ENCODE peak calls at places on chromosome 21, in eight cellular contexts. One of them, this sample, is unnamed.

GRCh38 chr21:24290151-24290833 is 1317.0 kb downstream of the MRPL39 start:
- DNase-seq in A549: no peak
- DNase-seq in fibroblast of lung: no peak
- DNase-seq in dorsolateral prefrontal cortex: no peak
- DNase-seq in testis: no peak
- DNase-seq in kidney epithelial cell: no peak
- DNase-seq in progenitor cell of endocrine pancreas: no peak
- DNase-seq in neural crest cell: no peak
- DNase-seq in this sample: no peak

GRCh38 chr21:34020005-34020847 is 53.2 kb upstream of the MRPS6 start:
- DNase-seq in A549: peak
- DNase-seq in fibroblast of lung: peak
- DNase-seq in dorsolateral prefrontal cortex: no peak
- DNase-seq in testis: no peak
- DNase-seq in kidney epithelial cell: no peak
- DNase-seq in progenitor cell of endocrine pancreas: no peak
- DNase-seq in neural crest cell: no peak
- DNase-seq in this sample: no peak

GRCh38 chr21:33789697-33790096 is 125.9 kb downstream of the ATP5PO start:
- DNase-seq in A549: no peak
- DNase-seq in fibroblast of lung: peak
- DNase-seq in dorsolateral prefrontal cortex: no peak
- DNase-seq in testis: no peak
- DNase-seq in kidney epithelial cell: no peak
- DNase-seq in progenitor cell of endocrine pancreas: no peak
- DNase-seq in neural crest cell: no peak
- DNase-seq in this sample: no peak

GRCh38 chr21:21715286-21715969 is 717.2 kb downstream of the NCAM2 start:
- DNase-seq in A549: no peak
- DNase-seq in fibroblast of lung: peak
- DNase-seq in dorsolateral prefrontal cortex: no peak
- DNase-seq in testis: no peak
- DNase-seq in kidney epithelial cell: peak
- DNase-seq in progenitor cell of endocrine pancreas: no peak
- DNase-seq in neural crest cell: no peak
- DNase-seq in this sample: no peak

GRCh38 chr21:39610705-39611104 is 2.0 kb upstream of the B3GALT5 start:
- DNase-seq in A549: peak
- DNase-seq in fibroblast of lung: no peak
- DNase-seq in dorsolateral prefrontal cortex: no peak
- DNase-seq in testis: no peak
- DNase-seq in kidney epithelial cell: no peak
- DNase-seq in progenitor cell of endocrine pancreas: no peak
- DNase-seq in neural crest cell: no peak
- DNase-seq in this sample: no peak

GRCh38 chr21:27586986-27587385 is 620.1 kb upstream of the ADAMTS5 start:
- DNase-seq in A549: no peak
- DNase-seq in fibroblast of lung: no peak
- DNase-seq in dorsolateral prefrontal cortex: no peak
- DNase-seq in testis: no peak
- DNase-seq in kidney epithelial cell: no peak
- DNase-seq in progenitor cell of endocrine pancreas: no peak
- DNase-seq in neural crest cell: no peak
- DNase-seq in this sample: no peak

GRCh38 chr21:33419538-33420123 is 16.4 kb downstream of the IFNGR2 start:
- DNase-seq in A549: peak
- DNase-seq in fibroblast of lung: peak
- DNase-seq in dorsolateral prefrontal cortex: no peak
- DNase-seq in testis: no peak
- DNase-seq in kidney epithelial cell: no peak
- DNase-seq in progenitor cell of endocrine pancreas: no peak
- DNase-seq in neural crest cell: no peak
- DNase-seq in this sample: no peak

GRCh38 chr21:35882791-35883240 is 177.5 kb downstream of the SETD4 start:
- DNase-seq in A549: no peak
- DNase-seq in fibroblast of lung: peak
- DNase-seq in dorsolateral prefrontal cortex: no peak
- DNase-seq in testis: peak
- DNase-seq in kidney epithelial cell: peak
- DNase-seq in progenitor cell of endocrine pancreas: no peak
- DNase-seq in neural crest cell: no peak
- DNase-seq in this sample: no peak

GRCh38 chr21:36859744-36860501 is 106.5 kb downstream of the HLCS start:
- DNase-seq in A549: peak
- DNase-seq in fibroblast of lung: peak
- DNase-seq in dorsolateral prefrontal cortex: no peak
- DNase-seq in testis: peak
- DNase-seq in kidney epithelial cell: no peak
- DNase-seq in progenitor cell of endocrine pancreas: no peak
- DNase-seq in neural crest cell: no peak
- DNase-seq in this sample: no peak

GRCh38 chr21:26112127-26112742 is 58.3 kb downstream of the APP start:
- DNase-seq in A549: no peak
- DNase-seq in fibroblast of lung: no peak
- DNase-seq in dorsolateral prefrontal cortex: no peak
- DNase-seq in testis: no peak
- DNase-seq in kidney epithelial cell: no peak
- DNase-seq in progenitor cell of endocrine pancreas: no peak
- DNase-seq in neural crest cell: no peak
- DNase-seq in this sample: no peak

DNA sequence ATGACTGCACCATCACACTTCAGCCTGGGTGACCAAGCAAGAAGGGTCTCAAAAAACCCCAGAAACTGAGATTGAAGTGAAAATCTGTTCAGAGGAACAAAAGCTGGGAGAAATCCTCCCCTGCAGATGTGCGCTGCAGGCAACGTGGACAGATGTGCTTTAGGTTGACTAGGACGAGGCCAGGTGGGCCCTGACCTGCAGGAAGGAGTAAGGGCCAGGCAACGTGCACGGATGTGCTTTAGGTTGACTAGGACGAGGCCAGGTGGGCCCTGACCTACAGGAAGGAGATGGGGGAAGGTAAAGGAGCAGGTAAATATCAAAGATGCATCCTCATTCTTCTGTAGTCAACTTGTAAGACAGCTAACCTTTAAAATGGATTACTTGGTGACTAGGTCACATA is 2.5 kb upstream of the KRTAP12-1 start:
- DNase-seq in A549: no peak
- DNase-seq in fibroblast of lung: no peak
- DNase-seq in dorsolateral prefrontal cortex: no peak
- DNase-seq in testis: no peak
- DNase-seq in kidney epithelial cell: no peak
- DNase-seq in progenitor cell of endocrine pancreas: no peak
- DNase-seq in neural crest cell: no peak
- DNase-seq in this sample: no peak
- TF ChIP-seq CTCF in A549: no peak
- TF ChIP-seq CTCF in fibroblast of lung: no peak
- TF ChIP-seq CTCF in dorsolateral prefrontal cortex: no peak
- TF ChIP-seq CTCF in testis: no peak
- TF ChIP-seq CTCF in kidney epithelial cell: no peak
- TF ChIP-seq CTCF in progenitor cell of endocrine pancreas: no peak
- TF ChIP-seq CTCF in neural crest cell: no peak
- TF ChIP-seq CTCF in this sample: no peak

GRCh38 chr21:41668686-41669532 is 97.9 kb downstream of the RIPK4 start:
- DNase-seq in A549: no peak
- DNase-seq in fibroblast of lung: no peak
- DNase-seq in dorsolateral prefrontal cortex: no peak
- DNase-seq in testis: no peak
- DNase-seq in kidney epithelial cell: no peak
- DNase-seq in progenitor cell of endocrine pancreas: no peak
- DNase-seq in neural crest cell: no peak
- DNase-seq in this sample: no peak

GRCh38 chr21:41670056-41670805 is 96.6 kb downstream of the RIPK4 start:
- DNase-seq in A549: no peak
- DNase-seq in fibroblast of lung: no peak
- DNase-seq in dorsolateral prefrontal cortex: no peak
- DNase-seq in testis: no peak
- DNase-seq in kidney epithelial cell: no peak
- DNase-seq in progenitor cell of endocrine pancreas: no peak
- DNase-seq in neural crest cell: no peak
- DNase-seq in this sample: no peak

GRCh38 chr21:41668051-41668541 is 98.8 kb downstream of the RIPK4 start:
- DNase-seq in A549: no peak
- DNase-seq in fibroblast of lung: no peak
- DNase-seq in dorsolateral prefrontal cortex: no peak
- DNase-seq in testis: no peak
- DNase-seq in kidney epithelial cell: no peak
- DNase-seq in progenitor cell of endocrine pancreas: no peak
- DNase-seq in neural crest cell: no peak
- DNase-seq in this sample: no peak

GRCh38 chr21:41671212-41671762 is 95.6 kb downstream of the RIPK4 start:
- DNase-seq in A549: no peak
- DNase-seq in fibroblast of lung: no peak
- DNase-seq in dorsolateral prefrontal cortex: no peak
- DNase-seq in testis: no peak
- DNase-seq in kidney epithelial cell: no peak
- DNase-seq in progenitor cell of endocrine pancreas: no peak
- DNase-seq in neural crest cell: no peak
- DNase-seq in this sample: no peak

DNA sequence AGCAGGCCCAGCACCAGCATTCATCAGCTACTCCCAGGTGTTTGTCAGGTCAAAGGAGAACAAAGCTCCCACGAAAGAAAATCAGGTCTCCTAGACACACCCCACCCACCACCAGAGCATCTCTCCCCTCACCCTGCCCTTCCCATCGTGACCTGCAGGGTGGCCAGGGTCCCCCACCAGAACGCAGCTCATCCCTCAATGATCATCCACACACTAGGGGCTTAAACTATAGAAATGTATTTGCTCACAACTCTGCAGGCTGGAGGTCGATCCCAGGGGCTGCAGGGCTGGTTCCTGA is 97.4 kb downstream of the RIPK4 start:
- DNase-seq in A549: no peak
- DNase-seq in fibroblast of lung: no peak
- DNase-seq in dorsolateral prefrontal cortex: no peak
- DNase-seq in testis: no peak
- DNase-seq in kidney epithelial cell: no peak
- DNase-seq in progenitor cell of endocrine pancreas: no peak
- DNase-seq in neural crest cell: no peak
- DNase-seq in this sample: no peak
- TF ChIP-seq CTCF in A549: no peak
- TF ChIP-seq CTCF in fibroblast of lung: no peak
- TF ChIP-seq CTCF in dorsolateral prefrontal cortex: no peak
- TF ChIP-seq CTCF in testis: no peak
- TF ChIP-seq CTCF in kidney epithelial cell: no peak
- TF ChIP-seq CTCF in progenitor cell of endocrine pancreas: no peak
- TF ChIP-seq CTCF in neural crest cell: no peak
- TF ChIP-seq CTCF in this sample: no peak

GRCh38 chr21:44286086-44286715 is 525 bp downstream of the AIRE start:
- DNase-seq in A549: no peak
- DNase-seq in fibroblast of lung: no peak
- DNase-seq in dorsolateral prefrontal cortex: no peak
- DNase-seq in testis: no peak
- DNase-seq in kidney epithelial cell: no peak
- DNase-seq in progenitor cell of endocrine pancreas: no peak
- DNase-seq in neural crest cell: no peak
- DNase-seq in this sample: no peak

GRCh38 chr21:44286716-44287632 is 1.3 kb downstream of the AIRE start:
- DNase-seq in A549: no peak
- DNase-seq in fibroblast of lung: no peak
- DNase-seq in dorsolateral prefrontal cortex: no peak
- DNase-seq in testis: no peak
- DNase-seq in kidney epithelial cell: no peak
- DNase-seq in progenitor cell of endocrine pancreas: no peak
- DNase-seq in neural crest cell: no peak
- DNase-seq in this sample: no peak

GRCh38 chr21:44285547-44285992 is at the start of gene AIRE:
- DNase-seq in A549: no peak
- DNase-seq in fibroblast of lung: no peak
- DNase-seq in dorsolateral prefrontal cortex: no peak
- DNase-seq in testis: no peak
- DNase-seq in kidney epithelial cell: no peak
- DNase-seq in progenitor cell of endocrine pancreas: no peak
- DNase-seq in neural crest cell: no peak
- DNase-seq in this sample: no peak

GRCh38 chr21:44283953-44284352 is 1.7 kb upstream of the AIRE start:
- DNase-seq in A549: no peak
- DNase-seq in fibroblast of lung: no peak
- DNase-seq in dorsolateral prefrontal cortex: no peak
- DNase-seq in testis: no peak
- DNase-seq in kidney epithelial cell: no peak
- DNase-seq in progenitor cell of endocrine pancreas: no peak
- DNase-seq in neural crest cell: no peak
- DNase-seq in this sample: no peak

DNA sequence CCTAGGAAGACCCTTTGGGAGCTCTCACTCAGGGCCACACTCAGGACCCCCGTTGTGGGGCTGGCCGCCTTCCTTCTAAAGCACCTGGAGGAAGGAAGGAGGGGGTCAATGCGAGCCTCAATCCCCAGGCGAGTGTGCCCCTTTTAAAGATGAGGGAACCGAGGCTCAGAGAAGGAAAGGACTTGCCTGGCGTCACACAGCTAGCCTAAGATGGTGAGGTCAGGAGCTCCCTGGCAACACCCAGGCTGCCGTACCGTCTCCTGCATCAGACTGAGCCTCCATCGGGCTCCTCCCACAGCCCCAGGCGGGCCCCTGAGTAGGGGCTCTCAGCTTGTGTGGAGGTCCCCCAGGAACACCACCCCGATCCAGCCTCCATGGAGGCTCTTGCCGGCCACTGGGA is 574 bp upstream of the AIRE start:
- DNase-seq in A549: no peak
- DNase-seq in fibroblast of lung: no peak
- DNase-seq in dorsolateral prefrontal cortex: no peak
- DNase-seq in testis: no peak
- DNase-seq in kidney epithelial cell: no peak
- DNase-seq in progenitor cell of endocrine pancreas: no peak
- DNase-seq in neural crest cell: no peak
- DNase-seq in this sample: no peak
- TF ChIP-seq CTCF in A549: no peak
- TF ChIP-seq CTCF in fibroblast of lung: no peak
- TF ChIP-seq CTCF in dorsolateral prefrontal cortex: no peak
- TF ChIP-seq CTCF in testis: no peak
- TF ChIP-seq CTCF in kidney epithelial cell: no peak
- TF ChIP-seq CTCF in progenitor cell of endocrine pancreas: no peak
- TF ChIP-seq CTCF in neural crest cell: no peak
- TF ChIP-seq CTCF in this sample: no peak

GRCh38 chr21:41653944-41654625 is 112.8 kb downstream of the RIPK4 start:
- DNase-seq in A549: no peak
- DNase-seq in fibroblast of lung: peak
- DNase-seq in dorsolateral prefrontal cortex: no peak
- DNase-seq in testis: no peak
- DNase-seq in kidney epithelial cell: no peak
- DNase-seq in progenitor cell of endocrine pancreas: no peak
- DNase-seq in neural crest cell: no peak
- DNase-seq in this sample: no peak

GRCh38 chr21:41651396-41651795 is 115.5 kb downstream of the RIPK4 start:
- DNase-seq in A549: no peak
- DNase-seq in fibroblast of lung: no peak
- DNase-seq in dorsolateral prefrontal cortex: no peak
- DNase-seq in testis: no peak
- DNase-seq in kidney epithelial cell: no peak
- DNase-seq in progenitor cell of endocrine pancreas: no peak
- DNase-seq in neural crest cell: no peak
- DNase-seq in this sample: no peak

GRCh38 chr21:41653243-41653943 is 113.5 kb downstream of the RIPK4 start:
- DNase-seq in A549: no peak
- DNase-seq in fibroblast of lung: no peak
- DNase-seq in dorsolateral prefrontal cortex: no peak
- DNase-seq in testis: no peak
- DNase-seq in kidney epithelial cell: no peak
- DNase-seq in progenitor cell of endocrine pancreas: no peak
- DNase-seq in neural crest cell: no peak
- DNase-seq in this sample: no peak

GRCh38 chr21:41650526-41651145 is 116.2 kb downstream of the RIPK4 start:
- DNase-seq in A549: no peak
- DNase-seq in fibroblast of lung: no peak
- DNase-seq in dorsolateral prefrontal cortex: no peak
- DNase-seq in testis: no peak
- DNase-seq in kidney epithelial cell: no peak
- DNase-seq in progenitor cell of endocrine pancreas: no peak
- DNase-seq in neural crest cell: no peak
- DNase-seq in this sample: no peak

GRCh38 chr21:41651830-41652229 is 115.0 kb downstream of the RIPK4 start:
- DNase-seq in A549: no peak
- DNase-seq in fibroblast of lung: no peak
- DNase-seq in dorsolateral prefrontal cortex: no peak
- DNase-seq in testis: no peak
- DNase-seq in kidney epithelial cell: no peak
- DNase-seq in progenitor cell of endocrine pancreas: no peak
- DNase-seq in neural crest cell: no peak
- DNase-seq in this sample: no peak
- TF ChIP-seq CTCF in A549: no peak
- TF ChIP-seq CTCF in fibroblast of lung: no peak
- TF ChIP-seq CTCF in dorsolateral prefrontal cortex: no peak
- TF ChIP-seq CTCF in testis: no peak
- TF ChIP-seq CTCF in kidney epithelial cell: no peak
- TF ChIP-seq CTCF in progenitor cell of endocrine pancreas: no peak
- TF ChIP-seq CTCF in neural crest cell: no peak
- TF ChIP-seq CTCF in this sample: no peak

This sample was measured in D721Med.